ENCODE peak calls at places on chromosomes 7 and 10, in eight cellular contexts. T, J, H, C, M, G, D and W are unnamed samples.

GRCh38 chr7:1571261-1571650 is 1.4 kb upstream of the PSMG3 start:
- DNase-seq in T (peak; percentile 84), J (no peak), H (peak; percentile 68), C (no peak), M (no peak), G (peak; percentile 83), D (no peak), W (no peak)

GRCh38 chr10:4062072-4062471 is 277.1 kb upstream of the KLF6 start:
- DNase-seq in T (no peak), J (no peak), H (no peak), C (no peak), M (no peak), G (no peak), D (no peak), W (no peak)

GRCh38 chr10:36172574-36172973 is 530.5 kb upstream of the FZD8 start:
- DNase-seq in T (no peak), J (no peak), H (peak; percentile 85), C (peak; percentile 95), M (no peak), G (peak; percentile 89), D (no peak), W (no peak)

GRCh38 chr10:6465854-6466524 is 114.1 kb downstream of the PRKCQ start:
- DNase-seq in T (no peak), J (no peak), H (no peak), C (no peak), M (no peak), G (no peak), D (no peak), W (no peak)

GRCh38 chr10:90087197-90088007 is 386.0 kb downstream of the KIF20B start:
- DNase-seq in T (peak; percentile 97), J (peak; percentile 47), H (peak; percentile 7), C (no peak), M (no peak), G (peak; percentile 53), D (no peak), W (no peak)

GRCh38 chr7:13835442-13835841 is 154.0 kb downstream of the ETV1 start:
- DNase-seq in T (no peak), J (no peak), H (no peak), C (no peak), M (no peak), G (no peak), D (no peak), W (no peak)

GRCh38 chr7:159119026-159119741 is 25.5 kb downstream of the VIPR2 start:
- DNase-seq in T (no peak), J (no peak), H (no peak), C (no peak), M (no peak), G (no peak), D (no peak), W (no peak)

GRCh38 chr7:150978136-150978789 is at the start of gene KCNH2:
- DNase-seq in T (no peak), J (no peak), H (no peak), C (no peak), M (no peak), G (no peak), D (peak; percentile 75), W (peak; percentile 94)

GRCh38 chr7:139618482-139619366 is 95.2 kb downstream of the CLEC2L start:
- DNase-seq in T (peak; percentile 21), J (no peak), H (peak; percentile 41), C (peak; percentile 36), M (no peak), G (peak; percentile 29), D (peak; percentile 64), W (peak; percentile 38)

DNA sequence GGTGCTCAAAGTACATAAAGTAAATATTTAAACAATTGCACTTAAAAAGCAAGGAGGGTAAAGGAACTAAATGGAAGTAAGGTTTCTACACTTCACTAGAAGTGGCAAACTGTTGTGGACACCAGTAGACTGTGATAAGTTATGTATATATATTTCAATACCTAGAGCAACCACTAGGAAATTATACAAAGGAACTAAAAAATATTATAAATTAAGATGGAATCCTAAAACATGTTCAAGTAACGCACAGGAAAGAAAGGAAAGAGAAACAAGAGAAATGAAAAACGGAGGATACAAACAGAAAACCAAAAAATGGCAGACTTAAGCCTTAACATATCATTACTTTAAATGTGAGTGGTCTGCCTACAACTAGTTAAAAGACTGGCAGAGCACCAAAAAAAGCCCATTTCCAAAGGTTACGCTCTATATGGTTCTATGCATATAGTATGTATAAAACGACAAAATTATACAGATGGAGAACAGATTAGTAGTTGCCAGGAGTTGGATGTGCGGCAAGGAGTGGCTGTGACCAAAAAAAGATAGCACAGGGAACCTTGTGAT is 19.0 kb downstream of the VPS41 start:
- DNase-seq in T (no peak), J (no peak), H (no peak), C (no peak), M (no peak), G (no peak), D (no peak), W (no peak)
- TF ChIP-seq CTCF in T (no peak), J (no peak), H (no peak), C (no peak), M (peak; percentile 15), G (no peak), D (no peak), W (no peak)

GRCh38 chr7:55344840-55345239 is 20.3 kb upstream of the LANCL2 start:
- DNase-seq in T (no peak), J (no peak), H (no peak), C (no peak), M (no peak), G (no peak), D (peak; percentile 30), W (no peak)

GRCh38 chr7:55343002-55343781 is 21.9 kb upstream of the LANCL2 start:
- DNase-seq in T (no peak), J (no peak), H (no peak), C (no peak), M (no peak), G (no peak), D (no peak), W (no peak)

GRCh38 chr7:55345292-55345691 is 19.8 kb upstream of the LANCL2 start:
- DNase-seq in T (no peak), J (no peak), H (no peak), C (no peak), M (no peak), G (no peak), D (no peak), W (no peak)

GRCh38 chr7:55342216-55342871 is 22.8 kb upstream of the LANCL2 start:
- DNase-seq in T (no peak), J (no peak), H (no peak), C (no peak), M (no peak), G (no peak), D (no peak), W (no peak)

DNA sequence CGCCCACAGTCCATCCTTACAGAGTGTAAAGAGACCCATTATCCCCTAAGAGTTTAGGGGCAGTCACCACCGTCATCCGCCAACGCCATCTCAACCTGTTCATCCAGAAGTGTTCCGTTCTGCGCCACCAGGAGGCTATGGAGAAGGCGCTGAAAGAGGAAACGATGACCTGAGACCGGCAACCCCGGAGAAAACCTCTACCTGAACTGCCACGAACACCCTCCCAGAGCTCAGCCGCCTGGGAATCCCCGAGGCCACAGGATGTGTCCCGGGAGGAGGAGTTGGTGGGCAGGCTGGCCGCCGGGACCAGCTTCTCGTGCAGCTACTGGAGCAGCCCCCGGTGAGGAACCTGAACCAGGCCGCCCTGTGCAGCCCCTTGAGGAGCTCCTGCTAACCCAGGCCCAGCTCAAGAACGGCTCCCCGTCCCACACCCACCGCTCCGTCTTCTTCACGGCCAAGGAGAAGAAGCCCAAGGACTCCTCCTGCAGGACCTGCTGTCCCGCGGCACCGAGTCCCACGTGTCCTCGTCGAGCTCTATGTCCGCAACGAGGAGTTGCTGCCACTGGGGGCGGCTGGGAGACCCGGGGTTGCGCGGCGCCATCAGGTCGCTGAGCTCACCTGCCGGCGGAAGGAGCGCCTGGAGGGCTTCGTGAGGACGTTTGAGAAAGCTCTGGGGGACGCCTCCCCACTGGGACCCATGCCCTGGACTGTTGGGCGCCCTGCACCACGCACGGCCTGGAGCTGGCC is 21.1 kb upstream of the LANCL2 start:
- DNase-seq in T (no peak), J (no peak), H (no peak), C (no peak), M (no peak), G (no peak), D (no peak), W (no peak)
- TF ChIP-seq CTCF in T (no peak), J (no peak), H (no peak), C (no peak), M (no peak), G (no peak), D (no peak), W (no peak)

DNA sequence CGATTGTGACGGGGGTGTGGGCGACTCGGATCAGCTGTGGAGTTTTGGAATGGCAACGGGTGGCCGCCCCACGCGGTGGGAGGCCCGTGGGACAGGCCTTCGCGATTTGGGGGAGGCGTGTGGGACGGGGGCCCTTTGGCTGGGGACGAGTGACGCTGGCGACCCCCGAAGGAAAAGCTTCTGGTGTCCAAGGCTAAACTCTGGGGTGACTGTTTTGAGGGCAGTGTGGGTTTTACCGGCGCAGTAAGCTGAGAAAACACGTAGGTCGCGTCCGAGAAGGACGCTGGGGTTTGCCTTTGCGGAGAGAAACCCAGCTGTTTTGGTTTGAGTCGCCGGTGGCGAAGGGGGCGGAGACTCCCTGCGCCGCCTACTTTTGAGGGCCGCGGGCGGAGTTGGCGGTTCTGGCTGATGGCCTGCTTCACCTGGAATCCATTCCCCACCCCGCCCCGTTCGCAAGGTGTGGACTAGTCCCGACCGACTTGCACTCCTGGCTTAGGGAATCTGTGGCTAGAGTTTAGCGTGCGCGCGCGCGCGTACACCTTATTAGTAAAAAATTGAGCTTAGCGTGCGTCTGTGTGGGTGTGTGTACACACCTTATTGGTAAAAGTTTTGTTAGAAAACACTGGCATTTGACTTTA is 606 bp downstream of the TAX1BP1 start:
- DNase-seq in T (peak; percentile 91), J (peak; percentile 87), H (peak; percentile 67), C (peak; percentile 77), M (peak; percentile 93), G (peak; percentile 61), D (peak; percentile 96), W (peak; percentile 89)
- TF ChIP-seq CTCF in T (no peak), J (no peak), H (no peak), C (no peak), M (no peak), G (no peak), D (no peak), W (no peak)

GRCh38 chr7:94436018-94436604 is 41.4 kb downstream of the COL1A2 start:
- DNase-seq in T (peak; percentile 52), J (peak; percentile 33), H (peak; percentile 78), C (peak; percentile 69), M (no peak), G (peak; percentile 73), D (peak; percentile 67), W (peak; percentile 75)
- TF ChIP-seq CTCF in T (peak; percentile 77), J (peak; percentile 84), H (peak; percentile 81), C (peak; percentile 83), M (peak; percentile 69), G (peak; percentile 87), D (peak; percentile 68), W (peak; percentile 69)